ENCODE peak calls at places on chromosomes 5 and 9, in four cellular contexts. One of them, this sample, is unnamed.

GRCh38 chr5:154418344-154418820 is 27.4 kb upstream of the SAP30L start:
- DNase-seq in keratinocyte: no peak
- DNase-seq in fibroblast of pulmonary artery: no peak
- DNase-seq in ascending aorta: no peak
- DNase-seq in this sample: no peak

GRCh38 chr5:179336126-179336870 is 9.0 kb downstream of the ADAMTS2 start:
- DNase-seq in keratinocyte: no peak
- DNase-seq in ascending aorta: no peak
- DNase-seq in fibroblast of pulmonary artery: no peak
- DNase-seq in this sample: no peak

GRCh38 chr5:78265163-78265562 is 29.3 kb downstream of the AP3B1 start:
- DNase-seq in keratinocyte: no peak
- DNase-seq in fibroblast of pulmonary artery: no peak
- DNase-seq in ascending aorta: no peak
- DNase-seq in this sample: no peak

GRCh38 chr5:150895431-150896428 is 9.1 kb downstream of the ZNF300 start:
- DNase-seq in ascending aorta: no peak
- DNase-seq in keratinocyte: no peak
- DNase-seq in fibroblast of pulmonary artery: peak; percentile 3
- DNase-seq in this sample: no peak

GRCh38 chr5:132100672-132101261 is 27.2 kb downstream of the CSF2 start:
- DNase-seq in fibroblast of pulmonary artery: no peak
- DNase-seq in ascending aorta: no peak
- DNase-seq in keratinocyte: no peak
- DNase-seq in this sample: no peak

GRCh38 chr5:96868603-96869371 is 7.5 kb upstream of the ERAP2 start:
- DNase-seq in keratinocyte: no peak
- DNase-seq in fibroblast of pulmonary artery: peak; percentile 86
- DNase-seq in ascending aorta: no peak
- DNase-seq in this sample: no peak

GRCh38 chr9:114248274-114248673 is 74.6 kb upstream of the ORM1 start:
- DNase-seq in ascending aorta: no peak
- DNase-seq in fibroblast of pulmonary artery: no peak
- DNase-seq in keratinocyte: no peak
- DNase-seq in this sample: no peak

GRCh38 chr5:73596705-73597328 is 29.2 kb upstream of the ARHGEF28 start:
- DNase-seq in ascending aorta: no peak
- DNase-seq in fibroblast of pulmonary artery: peak; percentile 54
- DNase-seq in keratinocyte: no peak
- DNase-seq in this sample: peak; percentile 26

GRCh38 chr5:105953616-105954015 is 1717.1 kb downstream of the EFNA5 start:
- DNase-seq in ascending aorta: no peak
- DNase-seq in keratinocyte: no peak
- DNase-seq in fibroblast of pulmonary artery: no peak
- DNase-seq in this sample: no peak

GRCh38 chr5:107104774-107105050 is 566.0 kb downstream of the EFNA5 start:
- DNase-seq in fibroblast of pulmonary artery: peak; percentile 30
- DNase-seq in keratinocyte: no peak
- DNase-seq in ascending aorta: no peak
- DNase-seq in this sample: no peak

GRCh38 chr9:12698293-12698692 is 5.1 kb downstream of the TYRP1 start:
- DNase-seq in keratinocyte: no peak
- DNase-seq in ascending aorta: no peak
- DNase-seq in fibroblast of pulmonary artery: peak; percentile 86
- DNase-seq in this sample: no peak

GRCh38 chr5:176737746-176738699 is 72.3 kb upstream of the UNC5A start:
- DNase-seq in ascending aorta: peak; percentile 15
- DNase-seq in keratinocyte: no peak
- DNase-seq in fibroblast of pulmonary artery: no peak
- DNase-seq in this sample: no peak

GRCh38 chr9:127980706-127981558 is at the start of gene EEIG1:
- DNase-seq in keratinocyte: no peak
- DNase-seq in fibroblast of pulmonary artery: peak; percentile 89
- DNase-seq in ascending aorta: peak; percentile 97
- DNase-seq in this sample: no peak

GRCh38 chr5:83711982-83712601 is 8.6 kb downstream of the HAPLN1 start:
- DNase-seq in ascending aorta: no peak
- DNase-seq in keratinocyte: no peak
- DNase-seq in fibroblast of pulmonary artery: peak; percentile 66
- DNase-seq in this sample: no peak

GRCh38 chr9:37550781-37551180 is 25.4 kb downstream of the FBXO10 start:
- DNase-seq in ascending aorta: no peak
- DNase-seq in keratinocyte: no peak
- DNase-seq in fibroblast of pulmonary artery: peak; percentile 7
- DNase-seq in this sample: no peak

GRCh38 chr9:95822583-95823431 is 52.7 kb upstream of the ERCC6L2 start:
- DNase-seq in ascending aorta: no peak
- DNase-seq in fibroblast of pulmonary artery: peak; percentile 83
- DNase-seq in keratinocyte: no peak
- DNase-seq in this sample: peak; percentile 93

GRCh38 chr5:57172466-57172961 is 1.3 kb upstream of the GPBP1 start:
- DNase-seq in ascending aorta: no peak
- DNase-seq in fibroblast of pulmonary artery: peak; percentile 41
- DNase-seq in keratinocyte: no peak
- DNase-seq in this sample: no peak

GRCh38 chr9:134509306-134509705 is 132.3 kb upstream of the COL5A1 start:
- DNase-seq in fibroblast of pulmonary artery: no peak
- DNase-seq in keratinocyte: no peak
- DNase-seq in ascending aorta: no peak
- DNase-seq in this sample: no peak

GRCh38 chr5:103657301-103657700 is 94.7 kb upstream of the NUDT12 start:
- DNase-seq in ascending aorta: no peak
- DNase-seq in keratinocyte: no peak
- DNase-seq in fibroblast of pulmonary artery: no peak
- DNase-seq in this sample: no peak

GRCh38 chr5:38695021-38695961 is 138.8 kb upstream of the LIFR start:
- DNase-seq in keratinocyte: no peak
- DNase-seq in ascending aorta: no peak
- DNase-seq in fibroblast of pulmonary artery: no peak
- DNase-seq in this sample: no peak

GRCh38 chr5:6714221-6715041 is 1.2 kb downstream of the TENT4A start:
- DNase-seq in fibroblast of pulmonary artery: no peak
- DNase-seq in ascending aorta: peak; percentile 70
- DNase-seq in keratinocyte: no peak
- DNase-seq in this sample: no peak

GRCh38 chr5:81302596-81302995 is 1.2 kb downstream of the ZCCHC9 start:
- DNase-seq in fibroblast of pulmonary artery: no peak
- DNase-seq in ascending aorta: no peak
- DNase-seq in keratinocyte: no peak
- DNase-seq in this sample: no peak

GRCh38 chr5:162654661-162655406 is 587.3 kb downstream of the GABRG2 start:
- DNase-seq in ascending aorta: no peak
- DNase-seq in fibroblast of pulmonary artery: no peak
- DNase-seq in keratinocyte: no peak
- DNase-seq in this sample: no peak

GRCh38 chr5:35634326-35634725 is 16.7 kb downstream of the SPEF2 start:
- DNase-seq in keratinocyte: no peak
- DNase-seq in fibroblast of pulmonary artery: no peak
- DNase-seq in ascending aorta: no peak
- DNase-seq in this sample: no peak

GRCh38 chr9:133476531-133476930 is 2.4 kb downstream of the SLC2A6 start:
- DNase-seq in fibroblast of pulmonary artery: peak; percentile 68
- DNase-seq in ascending aorta: no peak
- DNase-seq in keratinocyte: no peak
- DNase-seq in this sample: no peak

GRCh38 chr5:36854402-36855140 is 22.0 kb upstream of the NIPBL start:
- DNase-seq in fibroblast of pulmonary artery: no peak
- DNase-seq in ascending aorta: no peak
- DNase-seq in keratinocyte: no peak
- DNase-seq in this sample: no peak

GRCh38 chr5:96967400-96967799 is 31.5 kb downstream of the LNPEP start:
- DNase-seq in ascending aorta: no peak
- DNase-seq in fibroblast of pulmonary artery: no peak
- DNase-seq in keratinocyte: no peak
- DNase-seq in this sample: no peak

GRCh38 chr5:105968961-105969360 is 1701.8 kb downstream of the EFNA5 start:
- DNase-seq in fibroblast of pulmonary artery: peak; percentile 14
- DNase-seq in keratinocyte: no peak
- DNase-seq in ascending aorta: no peak
- DNase-seq in this sample: no peak

GRCh38 chr5:146539973-146540372 is 24.0 kb upstream of the GPR151 start:
- DNase-seq in keratinocyte: no peak
- DNase-seq in ascending aorta: no peak
- DNase-seq in fibroblast of pulmonary artery: no peak
- DNase-seq in this sample: no peak

GRCh38 chr9:82302968-82303655 is 314.5 kb downstream of the SPATA31D1 start:
- DNase-seq in fibroblast of pulmonary artery: no peak
- DNase-seq in ascending aorta: no peak
- DNase-seq in keratinocyte: no peak
- DNase-seq in this sample: no peak

GRCh38 chr5:57989378-57989777 is 470.5 kb downstream of the PLK2 start:
- DNase-seq in ascending aorta: no peak
- DNase-seq in keratinocyte: no peak
- DNase-seq in fibroblast of pulmonary artery: peak; percentile 38
- DNase-seq in this sample: no peak

GRCh38 chr9:114448706-114449105 is 56.6 kb downstream of the WHRN start:
- DNase-seq in fibroblast of pulmonary artery: peak; percentile 3
- DNase-seq in keratinocyte: peak; percentile 35
- DNase-seq in ascending aorta: no peak
- DNase-seq in this sample: peak; percentile 12

GRCh38 chr5:177269976-177270375 is 33.5 kb downstream of the RAB24 start:
- DNase-seq in fibroblast of pulmonary artery: no peak
- DNase-seq in keratinocyte: peak; percentile 23
- DNase-seq in ascending aorta: no peak
- DNase-seq in this sample: no peak

GRCh38 chr5:121086671-121087070 is 622.6 kb downstream of the PRR16 start:
- DNase-seq in ascending aorta: no peak
- DNase-seq in keratinocyte: no peak
- DNase-seq in fibroblast of pulmonary artery: no peak
- DNase-seq in this sample: no peak

DNA sequence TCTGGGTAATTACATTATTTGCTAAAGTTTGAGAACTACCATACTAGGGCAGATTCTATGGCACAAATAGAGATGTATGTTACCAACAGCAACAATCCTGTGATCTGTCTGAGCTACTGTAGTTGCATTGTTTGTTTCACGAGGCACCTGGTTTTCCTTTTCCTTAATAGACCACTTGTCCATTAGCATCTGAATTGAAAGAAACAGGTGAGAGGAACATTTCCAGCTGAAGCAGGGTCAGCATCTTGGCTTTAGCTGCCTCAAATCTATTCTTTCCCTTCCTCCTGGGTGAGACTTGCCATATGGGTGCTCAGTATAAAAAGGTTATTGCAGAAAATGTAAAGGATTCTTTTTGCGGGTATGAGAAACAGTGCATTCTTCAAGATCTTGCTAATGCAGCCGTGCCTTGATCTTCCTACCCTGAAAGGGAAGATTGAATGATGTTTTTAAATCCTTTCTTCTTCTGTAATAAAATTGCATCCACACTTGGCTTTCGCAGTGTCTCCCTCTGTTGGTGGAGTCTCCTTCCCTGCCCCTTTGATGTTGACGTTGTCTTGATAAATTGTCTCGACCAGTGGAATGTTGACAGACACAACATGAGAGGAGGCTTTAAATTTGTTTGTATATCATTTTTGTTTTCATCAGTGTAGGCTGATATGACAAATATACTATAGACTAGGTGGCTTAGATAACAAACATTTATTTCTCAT is 118.0 kb upstream of the BRINP1 start:
- DNase-seq in fibroblast of pulmonary artery: no peak
- DNase-seq in ascending aorta: no peak
- DNase-seq in keratinocyte: no peak
- DNase-seq in this sample: no peak
- TF ChIP-seq CTCF in fibroblast of pulmonary artery: no peak
- TF ChIP-seq CTCF in ascending aorta: no peak
- TF ChIP-seq CTCF in keratinocyte: peak; percentile 11
- TF ChIP-seq CTCF in this sample: no peak

GRCh38 chr9:129211686-129212085 is 33.6 kb upstream of the IER5L start:
- DNase-seq in ascending aorta: no peak
- DNase-seq in keratinocyte: no peak
- DNase-seq in fibroblast of pulmonary artery: no peak
- DNase-seq in this sample: no peak

GRCh38 chr9:129208191-129209091 is 30.4 kb upstream of the IER5L start:
- DNase-seq in keratinocyte: peak; percentile 38
- DNase-seq in fibroblast of pulmonary artery: no peak
- DNase-seq in ascending aorta: no peak
- DNase-seq in this sample: no peak

GRCh38 chr9:129209109-129209508 is 31.0 kb upstream of the IER5L start:
- DNase-seq in keratinocyte: no peak
- DNase-seq in fibroblast of pulmonary artery: no peak
- DNase-seq in ascending aorta: no peak
- DNase-seq in this sample: no peak

GRCh38 chr9:129209580-129209979 is 31.5 kb upstream of the IER5L start:
- DNase-seq in keratinocyte: no peak
- DNase-seq in fibroblast of pulmonary artery: no peak
- DNase-seq in ascending aorta: no peak
- DNase-seq in this sample: no peak

DNA sequence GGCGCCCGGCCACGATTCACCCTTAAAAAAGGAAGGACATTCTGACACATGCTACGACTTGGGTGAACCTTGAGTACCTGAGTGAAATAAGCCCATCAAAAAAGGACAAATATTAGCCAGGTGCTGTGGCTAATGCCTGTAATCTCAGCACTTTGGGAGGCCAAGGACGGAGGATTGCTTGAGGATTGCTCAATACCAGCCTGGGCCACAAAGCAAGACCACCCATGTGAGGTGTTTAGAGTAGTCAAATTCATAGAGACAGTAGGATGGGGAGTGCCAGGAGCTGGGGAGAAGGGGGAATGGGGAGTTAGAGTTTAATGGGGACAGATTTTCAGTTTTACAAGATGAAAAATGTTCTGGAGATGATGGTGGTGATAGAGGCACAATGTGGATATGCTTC is 32.1 kb upstream of the IER5L start:
- DNase-seq in ascending aorta: no peak
- DNase-seq in fibroblast of pulmonary artery: no peak
- DNase-seq in keratinocyte: no peak
- DNase-seq in this sample: no peak
- H3K4me3 ChIP-seq in ascending aorta: no peak overlapping the region
- H3K4me3 ChIP-seq in fibroblast of pulmonary artery: no peak overlapping the region
- H3K4me3 ChIP-seq in keratinocyte: no peak overlapping the region
- H3K4me3 ChIP-seq in this sample: no peak overlapping the region

GRCh38 chr5:65078331-65078730 is 309.6 kb downstream of the CWC27 start:
- DNase-seq in keratinocyte: no peak
- DNase-seq in fibroblast of pulmonary artery: no peak
- DNase-seq in ascending aorta: no peak
- DNase-seq in this sample: no peak

GRCh38 chr5:65072836-65073620 is 304.3 kb downstream of the CWC27 start:
- DNase-seq in ascending aorta: no peak
- DNase-seq in keratinocyte: no peak
- DNase-seq in fibroblast of pulmonary artery: peak; percentile 3
- DNase-seq in this sample: no peak

GRCh38 chr5:65075623-65076250 is 307.0 kb downstream of the CWC27 start:
- DNase-seq in ascending aorta: no peak
- DNase-seq in fibroblast of pulmonary artery: peak; percentile 8
- DNase-seq in keratinocyte: no peak
- DNase-seq in this sample: no peak

GRCh38 chr5:65077653-65078052 is 308.9 kb downstream of the CWC27 start:
- DNase-seq in fibroblast of pulmonary artery: no peak
- DNase-seq in keratinocyte: no peak
- DNase-seq in ascending aorta: no peak
- DNase-seq in this sample: no peak

GRCh38 chr5:65076251-65076869 is 307.6 kb downstream of the CWC27 start:
- DNase-seq in keratinocyte: no peak
- DNase-seq in ascending aorta: peak; percentile 70
- DNase-seq in fibroblast of pulmonary artery: peak; percentile 91
- DNase-seq in this sample: peak; percentile 50
- TF ChIP-seq CTCF in keratinocyte: peak; percentile 26
- TF ChIP-seq CTCF in ascending aorta: peak; percentile 10
- TF ChIP-seq CTCF in fibroblast of pulmonary artery: peak; percentile 51
- TF ChIP-seq CTCF in this sample: peak; percentile 32

GRCh38 chr5:158875272-158875679 is 224.4 kb downstream of the EBF1 start:
- DNase-seq in fibroblast of pulmonary artery: peak; percentile 20
- DNase-seq in keratinocyte: no peak
- DNase-seq in ascending aorta: no peak
- DNase-seq in this sample: no peak
- H3K4me3 ChIP-seq in fibroblast of pulmonary artery: no peak overlapping the region
- H3K4me3 ChIP-seq in keratinocyte: no peak overlapping the region
- H3K4me3 ChIP-seq in ascending aorta: peak overlapping the region; percentile 54
- H3K4me3 ChIP-seq in this sample: no peak overlapping the region